ENCODE peak calls at places on chromosomes 16 and 17, in four cellular contexts. S is GM12878, L is K562, B is SK-N-SH. X is an unnamed sample.

GRCh38 chr16:83772806-83773205 is 35.0 kb upstream of the HSBP1 start:
- DNase-seq in S (no peak), L (no peak), B (no peak), X (no peak)

GRCh38 chr17:40903129-40903847 is 18.2 kb upstream of the KRT20 start:
- DNase-seq in S (no peak), L (peak; percentile 32), B (no peak), X (no peak)

GRCh38 chr17:12007466-12007865 is 10.2 kb upstream of the ZNF18 start:
- DNase-seq in S (no peak), L (no peak), B (no peak), X (no peak)

GRCh38 chr17:82901836-82902235 is 62.0 kb upstream of the ZNF750 start:
- DNase-seq in S (no peak), L (no peak), B (no peak), X (no peak)

GRCh38 chr17:57519199-57519598 is 225.9 kb downstream of the CCDC182 start:
- DNase-seq in S (no peak), L (no peak), B (no peak), X (no peak)

GRCh38 chr17:46777943-46778915 is 40.3 kb downstream of the WNT3 start:
- DNase-seq in S (no peak), L (peak; percentile 51), B (peak; percentile 59), X (no peak)

GRCh38 chr17:35588196-35588920 is 1.2 kb downstream of the AP2B1 start:
- DNase-seq in S (no peak), L (peak; percentile 73), B (no peak), X (no peak)

GRCh38 chr17:81221842-81222619 is 734 bp downstream of the CEP131 start:
- DNase-seq in S (no peak), L (no peak), B (peak; percentile 74), X (no peak)

GRCh38 chr17:74842146-74842598 is 17.5 kb downstream of the GRIN2C start:
- DNase-seq in S (no peak), L (no peak), B (peak; percentile 66), X (no peak)

GRCh38 chr16:58755989-58756649 is 22.0 kb upstream of the GOT2 start:
- DNase-seq in S (no peak), L (peak; percentile 86), B (peak; percentile 75), X (peak; percentile 61)
- TF ChIP-seq RFX5 in S (no peak), L (no peak), B (no peak), X (no peak)

DNA sequence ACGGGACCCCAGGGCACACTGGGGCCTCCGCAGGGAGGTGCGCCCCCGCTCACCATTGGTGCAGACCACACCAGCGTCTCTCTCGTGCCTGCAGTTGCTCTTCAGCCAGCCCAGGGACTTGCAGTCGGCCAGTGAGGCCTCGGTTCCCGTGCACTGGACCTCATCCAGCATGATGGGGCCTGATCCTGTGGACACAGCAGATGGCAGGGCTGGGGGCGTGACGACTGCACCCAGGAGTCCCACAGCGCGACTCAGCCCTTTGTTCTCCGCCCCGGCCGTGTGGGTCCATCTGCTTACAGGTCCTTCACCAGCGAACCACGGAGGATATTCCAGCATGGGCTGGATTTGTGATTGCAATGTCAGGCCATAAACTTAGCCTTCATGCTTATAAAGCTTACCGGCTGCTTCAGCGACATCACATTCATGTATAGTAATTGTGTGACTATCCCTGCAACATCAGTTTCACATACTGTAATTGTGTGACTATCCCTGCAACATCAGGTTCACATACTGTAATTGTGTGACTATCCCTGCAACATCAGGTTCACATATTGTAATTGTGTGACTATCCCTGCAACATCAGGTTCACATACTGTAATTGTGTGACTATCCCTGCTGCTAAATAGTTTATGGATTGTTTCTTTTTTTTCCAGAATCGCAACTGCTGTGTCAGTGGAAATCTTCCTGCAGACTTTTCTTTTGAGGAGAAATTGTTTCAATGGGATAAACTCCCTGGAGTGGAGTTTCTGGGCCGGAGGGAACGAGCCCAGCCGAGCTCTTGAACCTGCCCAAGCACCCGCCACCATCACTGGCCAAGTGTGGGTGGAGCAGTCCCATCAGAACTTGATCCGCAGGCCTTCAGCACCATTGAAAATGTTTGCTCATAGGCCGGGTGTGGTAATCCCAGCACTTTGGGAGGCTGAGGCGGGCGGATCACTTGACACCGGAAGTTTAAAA is 4.8 kb downstream of the LGALS3BP start:
- DNase-seq in S (no peak), L (peak; percentile 51), B (no peak), X (no peak)
- TF ChIP-seq NRF1 in S (no peak), L (no peak), B (no peak), X (no peak)

DNA sequence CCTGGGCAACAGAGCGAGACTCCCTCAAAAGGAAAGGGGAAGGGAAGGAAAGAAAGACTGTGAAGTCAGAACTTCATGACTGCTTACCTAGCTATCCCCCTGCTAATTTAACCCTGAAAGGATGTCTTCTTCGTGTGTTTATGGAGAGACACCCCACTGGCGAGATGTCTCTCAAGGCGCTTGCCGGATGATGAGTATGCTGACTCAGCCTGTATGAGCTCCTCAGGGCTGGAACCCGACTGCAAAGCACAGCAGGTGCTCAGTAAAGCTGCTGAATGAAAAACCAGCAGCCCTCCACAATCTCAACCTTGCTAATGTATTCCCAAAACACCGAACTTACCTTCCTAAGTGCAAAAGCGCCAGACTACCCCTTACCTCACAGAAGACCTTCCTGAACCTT is 2.3 kb downstream of the ANKFY1 start:
- DNase-seq in S (no peak), L (no peak), B (no peak), X (no peak)
- TF ChIP-seq RFX5 in S (no peak), L (no peak), B (no peak), X (no peak)

GRCh38 chr16:3173892-3174617 is 13.9 kb upstream of the OR1F1 start:
- DNase-seq in S (no peak), L (peak; percentile 87), B (peak; percentile 81), X (no peak)

GRCh38 chr16:3171855-3172593 is 16.0 kb upstream of the OR1F1 start:
- DNase-seq in S (no peak), L (peak; percentile 83), B (peak; percentile 51), X (no peak)

GRCh38 chr16:3171181-3171854 is 16.7 kb upstream of the OR1F1 start:
- DNase-seq in S (no peak), L (no peak), B (peak; percentile 50), X (no peak)

GRCh38 chr16:3174618-3175148 is 13.3 kb upstream of the OR1F1 start:
- DNase-seq in S (no peak), L (no peak), B (no peak), X (no peak)

GRCh38 chr16:3175157-3176153 is 12.5 kb upstream of the OR1F1 start:
- DNase-seq in S (no peak), L (peak; percentile 90), B (no peak), X (no peak)
- TF ChIP-seq NRF1 in S (no peak), L (no peak), B (no peak), X (no peak)

GRCh38 chr16:85146922-85147651 is 34.8 kb upstream of the CIBAR2 start:
- DNase-seq in S (no peak), L (no peak), B (no peak), X (no peak)

GRCh38 chr16:85151079-85151602 is 38.9 kb upstream of the CIBAR2 start:
- DNase-seq in S (no peak), L (no peak), B (no peak), X (no peak)

GRCh38 chr16:85150331-85150940 is 38.2 kb upstream of the CIBAR2 start:
- DNase-seq in S (no peak), L (no peak), B (no peak), X (no peak)

GRCh38 chr16:85149776-85150175 is 37.5 kb upstream of the CIBAR2 start:
- DNase-seq in S (no peak), L (no peak), B (no peak), X (no peak)

DNA sequence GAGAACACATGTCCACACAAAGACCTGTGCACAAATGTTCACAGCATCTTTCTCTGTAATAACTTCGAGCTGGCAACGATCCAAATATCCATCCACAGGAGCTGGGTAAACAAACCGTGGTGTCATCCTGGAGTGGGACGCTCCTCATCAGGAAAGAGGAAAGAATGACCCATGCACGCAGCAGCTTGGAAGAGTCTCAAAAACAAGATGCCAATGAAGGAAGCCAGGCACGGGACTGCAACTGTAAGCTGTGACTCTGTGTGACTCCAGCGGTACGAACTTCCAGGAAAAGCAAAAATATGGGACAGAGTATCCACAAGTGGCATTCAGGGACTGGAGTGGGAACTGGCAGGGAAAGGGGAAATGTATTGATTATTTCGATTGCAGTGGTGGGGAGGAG is 36.7 kb upstream of the CIBAR2 start:
- DNase-seq in S (no peak), L (no peak), B (no peak), X (no peak)
- TF ChIP-seq RFX5 in S (no peak), L (no peak), B (no peak), X (no peak)

GRCh38 chr17:31527606-31528005 is 136.1 kb downstream of the RAB11FIP4 start:
- DNase-seq in S (no peak), L (no peak), B (no peak), X (no peak)
- TF ChIP-seq NRF1 in S (no peak), L (no peak), B (no peak), X (no peak)

GRCh38 chr16:53220585-53220984 is 165.8 kb downstream of the CHD9 start:
- DNase-seq in S (no peak), L (peak; percentile 57), B (peak; percentile 7), X (no peak)

GRCh38 chr16:53219795-53220194 is 165.0 kb downstream of the CHD9 start:
- DNase-seq in S (no peak), L (no peak), B (no peak), X (no peak)

GRCh38 chr16:53224932-53225533 is 170.2 kb downstream of the CHD9 start:
- DNase-seq in S (no peak), L (peak; percentile 81), B (no peak), X (no peak)
- TF ChIP-seq RFX5 in S (no peak), L (no peak), B (no peak), X (no peak)

GRCh38 chr17:17056167-17056562 is 13.9 kb downstream of the MPRIP start:
- DNase-seq in S (no peak), L (no peak), B (no peak), X (no peak)
- TF ChIP-seq NRF1 in S (no peak), L (no peak), B (no peak), X (no peak)

GRCh38 chr17:5584971-5585794 is 874 bp upstream of the NLRP1 start:
- DNase-seq in S (no peak), L (no peak), B (no peak), X (no peak)

GRCh38 chr17:5588584-5588983 is 4.3 kb upstream of the NLRP1 start:
- DNase-seq in S (no peak), L (no peak), B (no peak), X (no peak)

GRCh38 chr17:5584383-5584951 is at the start of gene NLRP1:
- DNase-seq in S (peak; percentile 84), L (no peak), B (peak; percentile 35), X (no peak)

GRCh38 chr17:5585814-5586558 is 1.7 kb upstream of the NLRP1 start:
- DNase-seq in S (peak; percentile 51), L (no peak), B (no peak), X (no peak)

DNA sequence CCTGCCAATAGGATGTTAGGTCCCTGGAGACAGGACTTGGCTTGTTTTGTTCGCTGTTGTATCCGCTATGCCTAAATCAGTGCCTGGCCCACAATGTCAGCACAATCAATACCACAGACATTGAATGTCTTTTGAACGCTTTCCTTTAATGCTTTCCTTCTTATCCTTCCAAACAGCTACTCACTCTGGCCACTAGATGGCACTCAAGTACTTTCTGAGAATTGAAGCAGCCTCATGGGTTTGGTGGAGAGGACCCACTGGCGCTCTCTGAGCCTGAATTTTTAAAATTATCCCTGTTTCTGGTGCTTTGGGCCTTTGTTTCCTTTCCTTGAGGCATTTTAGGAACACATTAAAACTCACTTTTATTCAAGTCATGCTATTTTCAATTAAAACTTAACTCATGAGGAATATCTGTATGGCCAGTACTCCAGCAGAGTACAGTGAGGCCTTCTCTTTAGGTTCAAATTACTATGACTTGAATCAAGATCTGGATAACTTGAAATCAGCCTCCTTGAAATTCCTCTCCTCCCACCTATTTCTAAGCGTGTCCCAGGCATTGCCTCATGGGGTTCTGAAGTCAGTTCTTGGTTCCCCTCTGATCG is 3.2 kb upstream of the NLRP1 start:
- DNase-seq in S (no peak), L (peak; percentile 73), B (peak; percentile 68), X (no peak)
- TF ChIP-seq RFX5 in S (no peak), L (no peak), B (no peak), X (no peak)

GRCh38 chr17:64506201-64506575 is at the start of gene DDX5:
- DNase-seq in S (no peak), L (peak; percentile 99), B (peak; percentile 97), X (peak; percentile 96)
- TF ChIP-seq NRF1 in S (peak; percentile 43), L (peak; percentile 89), B (peak; percentile 62), X (peak; percentile 16)

X was measured in H1.